ENCODE peak calls at places on chromosomes 5 and 9, in four cellular contexts. H is tibial artery, N is endothelial cell of umbilical vein, L is PC-9. M is an unnamed sample.

GRCh38 chr5:135456238-135457099 is 4.3 kb upstream of the TIFAB start:
- DNase-seq in H (peak; percentile 76), N (no peak), L (peak; percentile 15), M (no peak)

GRCh38 chr5:5492087-5492933 is 69.8 kb downstream of the ICE1 start:
- DNase-seq in H (no peak), N (peak; percentile 49), L (peak; percentile 53), M (no peak)

GRCh38 chr5:80755634-80756033 is 100.9 kb upstream of the DHFR start:
- DNase-seq in H (no peak), N (no peak), L (no peak), M (no peak)

GRCh38 chr9:107142430-107142829 is 140.6 kb upstream of the RAD23B start:
- DNase-seq in H (no peak), N (no peak), L (no peak), M (no peak)

GRCh38 chr5:171984748-171985419 is 21.6 kb downstream of the FBXW11 start:
- DNase-seq in H (no peak), N (peak; percentile 63), L (no peak), M (no peak)

GRCh38 chr9:108680946-108681345 is 174.8 kb downstream of the ACTL7B start:
- DNase-seq in H (no peak), N (no peak), L (no peak), M (no peak)

GRCh38 chr5:175517824-175518450 is 39.6 kb downstream of the SFXN1 start:
- DNase-seq in H (no peak), N (no peak), L (peak; percentile 74), M (no peak)

GRCh38 chr5:69024241-69024651 is 69.6 kb upstream of the SLC30A5 start:
- DNase-seq in H (no peak), N (peak; percentile 38), L (peak; percentile 22), M (no peak)

GRCh38 chr5:172607213-172607793 is 33.8 kb upstream of the NEURL1B start:
- DNase-seq in H (peak; percentile 72), N (no peak), L (no peak), M (no peak)

GRCh38 chr9:68631811-68632210 is 73.2 kb upstream of the PIP5K1B start:
- DNase-seq in H (no peak), N (no peak), L (no peak), M (no peak)

GRCh38 chr5:95984287-95984938 is 22.8 kb upstream of the ELL2 start:
- DNase-seq in H (no peak), N (peak; percentile 7), L (no peak), M (no peak)

GRCh38 chr9:84811726-84812074 is 142.2 kb downstream of the NTRK2 start:
- DNase-seq in H (no peak), N (no peak), L (no peak), M (no peak)

GRCh38 chr9:74920944-74921626 is 31.6 kb downstream of the C9orf40 start:
- DNase-seq in H (no peak), N (no peak), L (no peak), M (no peak)

GRCh38 chr5:67253911-67254310 is 57.3 kb upstream of the CD180 start:
- DNase-seq in H (no peak), N (no peak), L (no peak), M (no peak)

GRCh38 chr9:84325347-84325982 is 15.1 kb downstream of the SLC28A3 start:
- DNase-seq in H (no peak), N (peak; percentile 17), L (peak; percentile 11), M (no peak)

GRCh38 chr5:78504726-78505431 is 143.7 kb downstream of the LHFPL2 start:
- DNase-seq in H (peak; percentile 96), N (peak; percentile 100), L (peak; percentile 98), M (peak; percentile 63)

GRCh38 chr9:129929467-129930125 is 94.3 kb downstream of the USP20 start:
- DNase-seq in H (no peak), N (no peak), L (no peak), M (no peak)

GRCh38 chr9:37564114-37564513 is 12.1 kb downstream of the FBXO10 start:
- DNase-seq in H (no peak), N (no peak), L (no peak), M (no peak)

GRCh38 chr9:93890436-93890935 is 64.7 kb downstream of the BARX1 start:
- DNase-seq in H (peak; percentile 25), N (no peak), L (no peak), M (no peak)

GRCh38 chr5:172486912-172487311 is 32.6 kb upstream of the SH3PXD2B start:
- DNase-seq in H (no peak), N (no peak), L (no peak), M (no peak)

DNA sequence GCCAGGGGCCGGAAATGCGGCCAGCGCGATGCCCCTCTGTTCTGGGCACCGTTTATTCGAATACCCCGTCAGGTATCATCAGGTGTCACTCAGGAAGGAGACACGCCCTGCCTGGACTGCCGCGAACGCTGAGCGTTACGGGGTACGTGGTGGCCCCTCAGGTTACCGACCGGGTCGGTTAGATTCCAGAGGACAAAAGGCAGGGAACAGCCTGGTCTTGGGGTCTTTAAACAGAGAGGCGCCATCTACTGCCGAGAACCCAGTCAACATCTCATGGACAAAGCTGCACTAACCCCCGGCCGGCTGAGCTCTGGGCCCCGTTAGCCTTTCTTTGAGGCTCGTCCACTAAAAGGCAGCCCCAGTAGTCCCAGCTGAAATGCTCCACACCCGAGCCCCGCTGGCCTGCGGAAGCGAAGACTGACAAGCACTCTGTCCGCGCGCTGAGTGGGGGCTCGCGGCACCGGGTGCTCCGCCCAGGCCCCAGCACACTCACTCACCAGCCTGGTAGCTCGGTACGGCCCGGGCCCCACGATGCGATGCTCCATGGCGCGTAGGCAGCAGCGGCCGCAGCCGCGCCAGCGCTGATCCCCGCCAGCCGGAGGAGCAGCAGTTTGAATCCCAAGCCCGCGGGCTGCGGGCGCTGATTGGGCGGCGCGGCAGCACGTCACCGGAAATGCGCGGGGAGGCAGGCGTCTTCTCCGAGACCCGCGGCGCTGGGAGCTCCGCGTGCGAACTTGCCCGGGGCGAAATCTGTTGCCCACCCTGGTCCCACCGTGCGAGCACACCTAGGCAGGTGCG is at the start of gene DEPDC1B:
- DNase-seq in H (peak; percentile 87), N (peak; percentile 92), L (peak; percentile 88), M (peak; percentile 89)
- H3K27ac ChIP-seq in H (peak within 1 kb of the TSS; percentile 79), N (peak within 1 kb of the TSS; percentile 54), L (peak within 1 kb of the TSS; percentile 55), M (peak within 1 kb of the TSS; percentile 30)

GRCh38 chr5:170161069-170161468 is 55.4 kb downstream of the FOXI1 start:
- DNase-seq in H (no peak), N (no peak), L (no peak), M (no peak)
- H3K4me3 ChIP-seq in H (no peak overlapping the region), N (no peak overlapping the region), L (no peak overlapping the region), M (no peak overlapping the region)

GRCh38 chr9:127132921-127133647 is 10.6 kb upstream of the ANGPTL2 start:
- DNase-seq in H (no peak), N (no peak), L (no peak), M (peak; percentile 33)
- H3K27ac ChIP-seq in H (peak overlapping the region; percentile 82), N (no peak overlapping the region), L (no peak overlapping the region), M (peak overlapping the region; percentile 29)

DNA sequence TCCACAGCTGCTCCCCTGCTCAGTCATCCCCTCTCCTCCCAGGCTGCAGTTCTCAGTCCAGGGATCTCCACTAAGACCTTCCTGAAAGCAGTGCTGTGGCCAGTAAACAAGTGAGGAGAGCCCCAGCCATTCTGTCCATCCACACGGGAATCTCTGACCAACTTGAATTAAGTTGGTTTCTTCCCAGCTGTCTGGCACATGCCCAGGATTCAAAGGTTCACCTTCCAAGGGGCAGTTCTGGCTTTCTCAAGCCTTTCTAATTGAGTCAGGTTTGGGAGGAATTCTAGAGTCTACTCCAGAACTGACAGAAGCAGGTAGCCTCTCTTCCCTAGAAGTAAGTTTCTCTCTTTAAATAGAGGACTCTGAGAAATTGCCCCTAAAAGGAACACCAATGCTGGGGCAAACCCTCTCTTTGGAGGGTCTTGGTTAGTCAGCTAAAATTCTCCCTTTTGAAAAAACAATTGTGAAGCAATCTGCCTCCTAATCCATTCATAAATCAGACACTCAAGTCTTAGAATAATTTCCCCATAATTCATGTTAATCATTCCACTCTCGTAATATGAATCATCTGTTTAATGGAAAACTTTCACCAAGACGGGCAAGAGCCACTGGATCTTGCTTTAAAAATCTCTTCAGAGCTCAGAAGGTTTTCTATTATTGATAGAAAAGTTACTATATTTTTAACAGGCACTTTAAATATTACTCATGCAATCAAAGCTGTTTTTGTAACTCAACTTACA is 133.8 kb downstream of the SPOCK1 start:
- DNase-seq in H (no peak), N (peak; percentile 28), L (no peak), M (no peak)
- H3K4me3 ChIP-seq in H (no peak overlapping the region), N (no peak overlapping the region), L (no peak overlapping the region), M (no peak overlapping the region)

GRCh38 chr9:114155263-114155966 is at the start of gene COL27A1:
- DNase-seq in H (peak; percentile 88), N (peak; percentile 81), L (peak; percentile 82), M (peak; percentile 87)
- H3K27ac ChIP-seq in H (peak within 1 kb of the TSS; percentile 88), N (peak within 1 kb of the TSS; percentile 36), L (no peak within 1 kb of the TSS), M (peak within 1 kb of the TSS; percentile 67)

DNA sequence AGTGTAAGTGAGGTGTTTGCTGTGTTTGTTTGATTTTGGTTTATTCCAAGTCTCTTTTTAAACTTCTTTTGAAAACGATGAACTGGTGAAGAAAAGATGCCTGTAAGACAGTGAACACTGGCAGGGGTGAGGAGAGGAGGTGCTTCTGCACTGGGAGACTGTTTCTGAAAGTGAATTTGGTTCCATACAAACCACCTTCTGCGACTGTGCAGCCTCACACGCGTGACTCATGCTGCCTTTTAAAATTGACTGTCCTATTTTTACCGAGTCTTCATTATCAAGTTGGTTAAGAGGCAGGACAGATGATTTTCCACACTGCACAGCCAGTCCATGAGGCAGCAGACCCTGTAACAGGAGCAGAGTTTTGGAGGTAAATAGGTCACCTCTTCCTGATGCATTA is 340.6 kb downstream of the MTRR start:
- DNase-seq in H (no peak), N (no peak), L (no peak), M (no peak)
- H3K4me3 ChIP-seq in H (no peak overlapping the region), N (no peak overlapping the region), L (no peak overlapping the region), M (no peak overlapping the region)

GRCh38 chr5:75510417-75510835 is 1.0 kb downstream of the CERT1 start:
- DNase-seq in H (peak; percentile 73), N (no peak), L (no peak), M (no peak)

GRCh38 chr5:75512383-75513074 is 838 bp downstream of the POLK start:
- DNase-seq in H (no peak), N (no peak), L (no peak), M (no peak)

GRCh38 chr5:75510836-75511434 is 494 bp downstream of the CERT1 start:
- DNase-seq in H (peak; percentile 79), N (peak; percentile 66), L (peak; percentile 16), M (peak; percentile 79)

GRCh38 chr5:75509956-75510355 is 1.5 kb downstream of the CERT1 start:
- DNase-seq in H (peak; percentile 70), N (peak; percentile 60), L (no peak), M (no peak)

DNA sequence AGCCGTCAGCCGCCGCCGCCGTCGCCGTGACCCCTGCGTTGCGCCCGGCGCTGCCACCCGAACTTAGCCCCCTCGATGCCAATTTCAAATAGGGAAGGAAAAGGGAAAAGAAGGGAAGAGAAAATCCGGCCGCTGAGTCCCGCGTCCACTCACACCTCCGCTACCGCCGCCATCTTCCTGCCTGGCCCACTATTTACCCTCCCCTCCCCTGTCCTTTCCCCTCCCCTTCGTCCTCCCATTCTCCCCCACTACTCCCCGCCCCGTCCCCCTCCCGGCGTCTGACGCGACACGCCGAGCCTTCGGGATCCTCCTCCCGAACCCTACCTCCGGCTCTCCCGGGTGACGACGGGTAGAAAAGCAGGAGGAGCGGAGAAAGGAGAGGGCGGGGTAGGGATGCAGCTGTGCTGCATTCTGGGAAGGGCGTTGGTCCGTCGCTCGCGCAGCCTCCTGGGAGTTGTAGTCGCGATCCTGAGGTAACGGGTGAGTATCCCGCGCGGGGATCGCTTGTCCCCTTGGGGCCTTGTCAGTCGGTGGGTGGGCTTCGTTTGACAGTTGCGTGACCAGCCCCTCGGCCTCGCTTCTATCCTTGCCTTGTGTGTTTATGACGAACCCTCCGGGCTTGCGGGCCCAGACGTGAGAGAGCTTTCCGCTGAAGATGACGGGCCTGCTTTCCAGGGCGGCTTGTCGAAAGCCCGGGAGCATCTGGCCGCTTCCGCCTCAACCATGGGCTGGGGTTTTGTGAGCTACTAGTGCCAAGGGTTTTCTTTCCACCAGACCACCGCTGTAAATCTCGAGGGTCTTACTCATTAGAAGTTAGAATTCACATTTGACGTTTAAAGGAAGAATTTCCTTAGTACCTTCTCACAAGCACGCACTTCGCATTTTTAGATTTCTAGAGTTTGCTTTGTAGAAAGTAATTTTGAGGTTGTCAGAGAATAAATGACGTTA is at the start of the genes CERT1 and POLK:
- DNase-seq in H (peak; percentile 99), N (peak; percentile 99), L (peak; percentile 96), M (peak; percentile 100)
- H3K27ac ChIP-seq in H (peak within 1 kb of the TSS; percentile 93), N (peak within 1 kb of the TSS; percentile 66), L (peak within 1 kb of the TSS; percentile 64), M (peak within 1 kb of the TSS; percentile 87)